ENCODE peak calls at places on chromosomes 13 and 19, in five cellular contexts. S, V, C, G and U are unnamed samples.

GRCh38 chr19:11849264-11849615 is 714 bp downstream of the ZNF439 start:
- DNase-seq in S (no peak), V (no peak), C (no peak), G (no peak), U (no peak)

GRCh38 chr19:55158848-55159793 is 1.6 kb upstream of the TNNI3 start:
- DNase-seq in S (no peak), V (peak), C (no peak), G (no peak), U (no peak)

GRCh38 chr13:85497652-85498051 is 301.6 kb downstream of the SLITRK6 start:
- DNase-seq in S (no peak), V (no peak), C (no peak), G (no peak), U (no peak)

GRCh38 chr19:11453468-11454341 is 18.3 kb downstream of the PRKCSH start:
- DNase-seq in S (no peak), V (no peak), C (peak), G (no peak), U (no peak)

GRCh38 chr13:106036870-106037269 is 498.6 kb downstream of the EFNB2 start:
- DNase-seq in S (no peak), V (no peak), C (no peak), G (no peak), U (no peak)

GRCh38 chr13:51178456-51179074 is 43.6 kb upstream of the FAM124A start:
- DNase-seq in S (no peak), V (no peak), C (no peak), G (no peak), U (no peak)

GRCh38 chr13:30720470-30720869 is 14.9 kb upstream of the ALOX5AP start:
- DNase-seq in S (no peak), V (no peak), C (peak), G (no peak), U (no peak)

GRCh38 chr19:46828484-46828883 is 22.2 kb downstream of the AP2S1 start:
- DNase-seq in S (no peak), V (no peak), C (no peak), G (no peak), U (no peak)

GRCh38 chr19:21758296-21758695 is 9.1 kb downstream of the ZNF100 start:
- DNase-seq in S (no peak), V (no peak), C (no peak), G (no peak), U (no peak)

GRCh38 chr19:49338691-49339363 is 3.6 kb downstream of the CD37 start:
- DNase-seq in S (no peak), V (peak), C (peak), G (peak), U (peak)

GRCh38 chr13:110641055-110642015 is 26.0 kb downstream of the NAXD start:
- DNase-seq in S (no peak), V (peak), C (no peak), G (no peak), U (no peak)

GRCh38 chr13:112771877-112772538 is 82.2 kb downstream of the ATP11A start:
- DNase-seq in S (no peak), V (peak), C (no peak), G (no peak), U (no peak)

GRCh38 chr19:48445256-48445605 is 552 bp upstream of the GRWD1 start:
- DNase-seq in S (peak), V (no peak), C (peak), G (peak), U (no peak)

GRCh38 chr13:31807090-31807541 is 67.8 kb downstream of the RXFP2 start:
- DNase-seq in S (peak), V (no peak), C (peak), G (no peak), U (no peak)

GRCh38 chr13:65913173-65913572 is 1317.0 kb downstream of the PCDH9 start:
- DNase-seq in S (no peak), V (no peak), C (no peak), G (no peak), U (no peak)

GRCh38 chr13:46556380-46556779 is 3.4 kb downstream of the LRCH1 start:
- DNase-seq in S (no peak), V (no peak), C (no peak), G (no peak), U (no peak)

GRCh38 chr13:51619614-51620013 is 35.4 kb downstream of the WDFY2 start:
- DNase-seq in S (no peak), V (no peak), C (peak), G (no peak), U (no peak)

GRCh38 chr19:16363133-16363851 is 38.7 kb downstream of the KLF2 start:
- DNase-seq in S (no peak), V (peak), C (no peak), G (no peak), U (no peak)

GRCh38 chr19:49224856-49225255 is 67.3 kb downstream of the TRPM4 start:
- DNase-seq in S (no peak), V (no peak), C (peak), G (no peak), U (no peak)

GRCh38 chr19:55831846-55832245 is at the start of gene NLRP11:
- DNase-seq in S (no peak), V (no peak), C (no peak), G (no peak), U (no peak)

GRCh38 chr13:23456437-23456836 is 22.9 kb upstream of the SACS start:
- DNase-seq in S (no peak), V (no peak), C (no peak), G (no peak), U (no peak)

GRCh38 chr13:99468971-99469545 is 32.2 kb upstream of the TM9SF2 start:
- DNase-seq in S (no peak), V (no peak), C (no peak), G (no peak), U (no peak)

GRCh38 chr13:31476753-31477152 is 262.6 kb upstream of the RXFP2 start:
- DNase-seq in S (no peak), V (no peak), C (no peak), G (no peak), U (no peak)

GRCh38 chr13:110652231-110652730 is 36.9 kb downstream of the NAXD start:
- DNase-seq in S (no peak), V (peak), C (no peak), G (no peak), U (no peak)

GRCh38 chr13:42064259-42064658 is 15.8 kb downstream of the DGKH start:
- DNase-seq in S (no peak), V (no peak), C (no peak), G (no peak), U (no peak)

GRCh38 chr19:58572026-58572817 is 913 bp downstream of the MZF1 start:
- DNase-seq in S (no peak), V (no peak), C (no peak), G (peak), U (peak)

GRCh38 chr13:113545455-113545930 is 39.1 kb upstream of the TFDP1 start:
- DNase-seq in S (no peak), V (peak), C (no peak), G (no peak), U (no peak)

GRCh38 chr13:95509521-95510315 is 42.8 kb upstream of the CLDN10 start:
- DNase-seq in S (no peak), V (no peak), C (no peak), G (no peak), U (no peak)

GRCh38 chr13:111373486-111373885 is 53.0 kb downstream of the TEX29 start:
- DNase-seq in S (no peak), V (no peak), C (no peak), G (no peak), U (no peak)

GRCh38 chr19:23817519-23817918 is 58.8 kb upstream of the ZNF681 start:
- DNase-seq in S (no peak), V (no peak), C (peak), G (peak), U (no peak)

GRCh38 chr19:55305491-55305890 is 19.6 kb downstream of the TMEM150B start:
- DNase-seq in S (peak), V (no peak), C (peak), G (peak), U (peak)

GRCh38 chr13:99630269-99630898 is 129.1 kb downstream of the TM9SF2 start:
- DNase-seq in S (no peak), V (no peak), C (no peak), G (no peak), U (no peak)

GRCh38 chr19:35533822-35534521 is 716 bp downstream of the GAPDHS start:
- DNase-seq in S (no peak), V (peak), C (peak), G (no peak), U (no peak)

GRCh38 chr19:56838680-56838929 is 1.9 kb downstream of the PEG3 start:
- DNase-seq in S (no peak), V (no peak), C (no peak), G (no peak), U (no peak)
- H3K4me3 ChIP-seq in S (no peak), V (peak), C (no peak), G (peak), U (peak)

GRCh38 chr19:4327877-4328242 is 10.8 kb downstream of the STAP2 start:
- DNase-seq in S (no peak), V (no peak), C (no peak), G (no peak), U (no peak)

GRCh38 chr19:4327252-4327876 is 11.3 kb downstream of the STAP2 start:
- DNase-seq in S (peak), V (peak), C (peak), G (peak), U (no peak)

GRCh38 chr19:4328243-4328990 is 10.2 kb downstream of the STAP2 start:
- DNase-seq in S (peak), V (peak), C (peak), G (peak), U (peak)

GRCh38 chr19:4326837-4327251 is 11.8 kb downstream of the STAP2 start:
- DNase-seq in S (no peak), V (peak), C (no peak), G (no peak), U (no peak)

DNA sequence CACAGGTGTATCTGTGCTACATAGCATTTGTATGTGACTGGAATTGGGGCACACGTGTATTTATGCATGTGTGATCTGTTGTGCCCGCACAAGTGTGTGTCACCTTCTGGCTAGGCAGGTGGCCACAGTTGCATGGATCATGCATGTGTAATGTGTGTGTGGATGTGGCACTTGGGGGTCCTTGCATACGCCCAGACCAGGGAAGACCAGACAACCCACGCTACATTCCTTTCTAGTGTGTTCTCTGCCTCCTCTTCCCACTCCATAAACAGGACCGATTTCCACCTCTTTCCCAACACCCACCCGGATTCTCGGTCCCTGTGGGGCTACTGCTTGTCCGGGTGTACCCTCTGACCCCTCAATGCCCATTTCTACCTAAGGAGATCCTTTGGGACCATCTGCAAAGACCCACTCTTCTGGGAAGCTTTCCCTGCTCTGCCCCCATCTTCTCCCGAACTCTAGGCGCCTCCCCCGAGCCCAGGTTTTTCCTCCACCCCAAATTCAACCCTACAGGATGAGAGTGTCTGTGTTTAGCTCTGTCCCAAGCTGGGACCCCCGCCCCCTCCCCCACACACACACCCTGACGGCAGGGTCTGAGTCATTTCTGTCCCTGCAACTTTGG is 12.3 kb downstream of the STAP2 start:
- DNase-seq in S (no peak), V (peak), C (no peak), G (no peak), U (no peak)
- H3K4me3 ChIP-seq in S (no peak), V (no peak), C (no peak), G (no peak), U (no peak)

DNA sequence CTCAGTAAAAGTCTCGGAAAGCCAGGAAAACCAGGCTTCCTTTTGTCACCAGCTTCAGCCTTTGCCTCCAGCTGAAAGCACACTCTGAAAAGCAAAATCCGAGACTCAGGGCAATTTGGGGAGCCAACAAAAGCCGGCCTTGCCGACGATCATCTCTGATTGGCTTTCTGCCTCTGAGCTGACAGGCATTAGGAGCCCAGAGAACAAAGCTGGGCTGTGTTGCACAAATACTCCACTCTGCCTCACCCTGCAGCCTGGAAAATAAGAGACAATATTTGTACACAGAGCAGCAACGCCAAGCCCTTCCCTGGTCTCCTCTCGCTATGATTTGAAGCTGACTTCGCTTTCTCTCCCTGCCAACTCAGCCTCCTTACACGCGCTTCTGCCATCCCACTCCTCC is 46.9 kb downstream of the CACNA1A start:
- DNase-seq in S (no peak), V (no peak), C (no peak), G (no peak), U (no peak)
- H3K4me3 ChIP-seq in S (no peak), V (no peak), C (no peak), G (no peak), U (no peak)

GRCh38 chr19:53538378-53539109 is 599 bp downstream of the ZNF331 start:
- DNase-seq in S (no peak), V (no peak), C (no peak), G (no peak), U (no peak)
- H3K4me3 ChIP-seq in S (peak), V (peak), C (peak), G (peak), U (peak)

GRCh38 chr19:3433805-3434540 is 46.4 kb downstream of the SMIM24 start:
- DNase-seq in S (no peak), V (no peak), C (no peak), G (no peak), U (no peak)
- H3K4me3 ChIP-seq in S (no peak), V (no peak), C (peak), G (no peak), U (peak)

GRCh38 chr19:1841209-1841924 is 6.9 kb downstream of the REXO1 start:
- DNase-seq in S (no peak), V (no peak), C (no peak), G (no peak), U (no peak)
- H3K4me3 ChIP-seq in S (no peak), V (no peak), C (no peak), G (no peak), U (peak)

GRCh38 chr19:18137242-18137641 is 15.7 kb upstream of the PIK3R2 start:
- DNase-seq in S (no peak), V (no peak), C (no peak), G (no peak), U (no peak)

GRCh38 chr19:18141031-18141430 is 11.9 kb upstream of the PIK3R2 start:
- DNase-seq in S (no peak), V (no peak), C (no peak), G (no peak), U (no peak)

GRCh38 chr19:18143902-18144301 is 9.1 kb upstream of the PIK3R2 start:
- DNase-seq in S (no peak), V (no peak), C (no peak), G (no peak), U (no peak)

GRCh38 chr19:18144361-18144760 is 8.6 kb upstream of the PIK3R2 start:
- DNase-seq in S (no peak), V (no peak), C (no peak), G (no peak), U (no peak)

GRCh38 chr19:18140473-18140872 is 12.5 kb upstream of the PIK3R2 start:
- DNase-seq in S (no peak), V (no peak), C (no peak), G (no peak), U (no peak)
- H3K4me3 ChIP-seq in S (no peak), V (no peak), C (no peak), G (no peak), U (no peak)

GRCh38 chr13:83121904-83122303 is 760.4 kb downstream of the SLITRK1 start:
- DNase-seq in S (no peak), V (no peak), C (no peak), G (no peak), U (no peak)

DNA sequence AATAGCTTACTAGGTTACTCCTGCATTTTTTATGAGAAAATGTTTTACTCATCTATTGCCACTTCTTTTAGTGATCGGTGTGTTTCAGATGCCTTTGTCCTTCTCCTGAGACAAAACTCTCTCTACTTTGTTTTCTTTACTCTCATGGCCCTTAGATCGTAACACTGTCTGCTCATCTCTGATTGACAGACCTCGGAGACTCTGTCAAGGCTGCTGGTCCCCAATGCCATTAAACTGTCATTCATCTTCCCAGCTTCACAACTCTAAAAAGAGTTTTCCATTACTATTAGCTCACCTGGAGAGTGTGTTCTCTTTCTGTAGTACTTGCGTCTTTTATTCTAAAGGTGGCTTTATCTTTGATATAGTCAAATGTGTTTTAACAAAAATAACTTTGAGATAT is 765.2 kb downstream of the SLITRK1 start:
- DNase-seq in S (no peak), V (no peak), C (no peak), G (no peak), U (no peak)
- H3K4me3 ChIP-seq in S (no peak), V (no peak), C (no peak), G (no peak), U (no peak)

GRCh38 chr19:5126498-5127223 is 157.7 kb downstream of the KDM4B start:
- DNase-seq in S (no peak), V (no peak), C (peak), G (no peak), U (no peak)

GRCh38 chr19:5124111-5124855 is 155.4 kb downstream of the KDM4B start:
- DNase-seq in S (no peak), V (no peak), C (no peak), G (no peak), U (no peak)

GRCh38 chr19:5123646-5124045 is 154.7 kb downstream of the KDM4B start:
- DNase-seq in S (no peak), V (no peak), C (no peak), G (no peak), U (no peak)

GRCh38 chr19:5125797-5126497 is 157.0 kb downstream of the KDM4B start:
- DNase-seq in S (no peak), V (no peak), C (no peak), G (no peak), U (no peak)

GRCh38 chr19:5125376-5125775 is 156.5 kb downstream of the KDM4B start:
- DNase-seq in S (no peak), V (no peak), C (no peak), G (no peak), U (no peak)
- H3K4me3 ChIP-seq in S (no peak), V (no peak), C (no peak), G (no peak), U (no peak)